ENCODE peak calls at places on chromosome 18, in five cellular contexts. Q, M, V, L and S are unnamed samples.
A peak's percentile ranks its signal among the peaks of the same experiment; 100 is the strongest.

GRCh38 chr18:35171315-35171987 is 69.4 kb upstream of the ZNF397 start:
- DNase-seq in Q (no peak), M (no peak), V (no peak), L (no peak), S (no peak)

GRCh38 chr18:39057423-39058057 is 1491.9 kb upstream of the CELF4 start:
- DNase-seq in Q (no peak), M (no peak), V (no peak), L (no peak), S (no peak)

GRCh38 chr18:48359626-48360025 is 49.6 kb downstream of the ZBTB7C start:
- DNase-seq in Q (no peak), M (no peak), V (no peak), L (no peak), S (no peak)

GRCh38 chr18:34729740-34730338 is 19.7 kb downstream of the DTNA start:
- DNase-seq in Q (no peak), M (no peak), V (no peak), L (no peak), S (no peak)

GRCh38 chr18:36275561-36275960 is 22.0 kb upstream of the FHOD3 start:
- DNase-seq in Q (no peak), M (no peak), V (no peak), L (no peak), S (no peak)

GRCh38 chr18:65567372-65567771 is 183.4 kb upstream of the CDH7 start:
- DNase-seq in Q (no peak), M (no peak), V (no peak), L (no peak), S (no peak)

GRCh38 chr18:78922856-78923255 is 56.8 kb upstream of the SALL3 start:
- DNase-seq in Q (no peak), M (no peak), V (no peak), L (no peak), S (no peak)

GRCh38 chr18:2104620-2105462 is 466.5 kb downstream of the METTL4 start:
- DNase-seq in Q (no peak), M (peak; percentile 28), V (no peak), L (peak; percentile 42), S (peak; percentile 7)

GRCh38 chr18:641224-641623 is 16.2 kb upstream of the TYMS start:
- DNase-seq in Q (no peak), M (no peak), V (no peak), L (no peak), S (no peak)

GRCh38 chr18:650428-650858 is 7.0 kb upstream of the TYMS start:
- DNase-seq in Q (no peak), M (peak; percentile 72), V (no peak), L (no peak), S (no peak)

GRCh38 chr18:649341-649740 is 8.1 kb upstream of the TYMS start:
- DNase-seq in Q (no peak), M (no peak), V (no peak), L (no peak), S (no peak)

GRCh38 chr18:647304-647703 is 10.1 kb upstream of the TYMS start:
- DNase-seq in Q (no peak), M (no peak), V (no peak), L (no peak), S (no peak)

DNA sequence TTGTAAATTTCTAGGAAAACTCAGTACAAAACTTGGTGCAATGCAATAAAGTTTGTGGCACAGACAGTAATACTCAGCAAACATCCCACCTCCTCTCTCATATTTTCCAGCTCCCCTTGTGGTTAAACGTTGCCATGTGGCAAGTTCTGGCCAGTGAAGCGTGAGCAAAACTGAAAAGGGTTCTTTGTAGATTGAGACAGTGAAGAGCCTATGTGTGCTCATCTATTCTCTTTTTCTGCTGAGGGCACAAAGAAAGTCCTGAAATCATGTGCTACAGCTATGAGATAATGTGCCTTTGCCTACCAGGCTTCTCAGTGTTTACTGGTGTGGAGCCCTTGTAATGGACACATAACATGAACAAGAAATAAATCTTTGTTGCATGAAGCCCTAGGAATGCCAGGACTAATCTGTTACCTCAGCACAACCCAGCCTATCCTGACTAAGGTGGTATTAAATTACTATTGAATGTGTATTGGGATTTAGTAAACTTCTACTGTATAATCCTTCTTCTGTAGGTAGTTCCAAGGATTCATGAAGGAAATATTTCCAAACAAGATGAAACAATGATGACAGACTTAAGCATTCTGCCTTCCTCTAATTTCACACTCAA is 13.0 kb upstream of the TYMS start:
- DNase-seq in Q (no peak), M (no peak), V (no peak), L (no peak), S (no peak)
- TF ChIP-seq CTCF in Q (no peak), M (no peak), V (no peak), L (no peak), S (no peak)

DNA sequence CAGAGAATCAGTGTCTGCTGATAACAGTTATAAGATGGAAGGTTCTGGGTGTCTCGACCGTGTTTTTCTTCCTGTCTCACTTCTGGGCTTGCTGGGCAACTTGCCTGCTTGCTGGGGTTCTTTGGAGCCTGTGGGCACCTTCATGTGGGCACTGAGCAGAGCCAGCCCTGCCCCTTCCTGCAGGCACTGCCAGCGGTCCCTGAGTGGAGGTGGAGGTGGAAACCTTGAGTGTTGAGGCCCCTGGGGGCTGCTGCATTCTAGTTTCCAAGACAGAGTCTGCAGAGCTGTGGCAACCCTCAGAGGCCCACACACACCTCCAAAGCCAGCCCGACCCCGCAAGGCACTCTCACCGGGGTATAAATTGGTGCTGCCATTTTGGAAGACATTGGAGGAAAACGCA is 185.6 kb downstream of the FAM210A start:
- DNase-seq in Q (no peak), M (no peak), V (no peak), L (no peak), S (no peak)
- H3K27ac ChIP-seq in Q (no peak overlapping the region), M (no peak overlapping the region), V (peak overlapping the region; percentile 27), L (peak overlapping the region; percentile 78), S (no peak overlapping the region)

GRCh38 chr18:23967321-23968089 is 47.0 kb upstream of the TTC39C start:
- DNase-seq in Q (no peak), M (peak; percentile 56), V (no peak), L (no peak), S (no peak)
- TF ChIP-seq POLR2AphosphoS5 in Q (no peak), M (no peak), V (no peak), L (no peak), S (no peak)

DNA sequence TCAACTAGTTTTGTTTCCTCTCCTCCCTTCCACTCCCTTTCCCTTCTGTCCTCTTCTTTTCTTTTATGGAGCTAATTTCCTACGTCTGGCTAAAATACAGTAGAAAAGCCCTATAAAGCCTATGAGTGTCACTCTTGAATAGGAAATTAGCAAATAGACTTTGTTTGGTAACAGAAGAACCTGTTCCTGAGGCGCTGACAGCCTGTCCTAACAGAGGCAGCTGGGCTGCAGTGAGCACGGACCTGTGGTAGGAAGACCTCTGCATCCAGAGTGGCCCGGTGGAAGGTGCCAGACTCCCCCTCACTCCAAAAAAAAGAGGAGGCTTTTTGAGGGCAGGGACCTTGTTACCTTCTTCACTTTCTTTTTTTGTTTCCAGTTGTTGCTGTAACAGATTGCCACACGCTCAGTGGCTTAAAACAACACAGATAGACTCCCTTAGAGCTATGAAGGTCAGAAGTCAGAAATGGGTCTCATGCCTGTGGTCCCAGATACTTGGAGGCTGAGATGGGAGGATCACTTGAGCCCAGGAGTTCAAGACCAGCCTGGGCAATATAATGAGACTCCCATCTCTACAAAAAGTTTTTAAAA is 81.2 kb upstream of the TXNDC2 start:
- DNase-seq in Q (no peak), M (no peak), V (no peak), L (no peak), S (peak; percentile 44)
- TF ChIP-seq CTCF in Q (no peak), M (no peak), V (no peak), L (no peak), S (no peak)

DNA sequence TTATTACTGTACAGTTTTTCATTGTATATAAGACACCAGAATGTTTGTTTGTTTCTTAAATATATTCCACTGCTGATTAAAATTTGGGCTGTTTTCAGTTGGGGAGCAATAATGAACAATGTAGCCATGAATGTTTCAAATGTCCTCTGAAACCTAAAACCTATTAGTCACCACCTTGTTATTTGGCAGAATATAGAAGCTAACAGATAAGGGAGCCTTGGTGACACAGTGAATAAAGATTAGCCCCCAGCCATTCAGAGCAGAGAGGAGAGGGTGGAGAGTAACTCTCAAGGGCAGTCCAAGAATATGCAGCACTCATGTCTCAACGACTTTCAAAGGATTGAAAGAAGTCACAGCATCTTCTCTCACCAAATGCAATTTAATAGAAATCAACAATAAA is 43.1 kb upstream of the ATP8B1 start:
- DNase-seq in Q (no peak), M (no peak), V (no peak), L (no peak), S (no peak)
- H3K27ac ChIP-seq in Q (no peak overlapping the region), M (no peak overlapping the region), V (no peak overlapping the region), L (no peak overlapping the region), S (no peak overlapping the region)